ENCODE peak calls at places on chromosomes 3 and 15, in four cellular contexts. One of them, this sample, is unnamed.

GRCh38 chr15:38707802-38708671 is 143.4 kb upstream of the RASGRP1 start:
- DNase-seq in K562: peak
- DNase-seq in HEK293T: peak
- DNase-seq in GM12878: no peak
- DNase-seq in this sample: peak

GRCh38 chr3:9870978-9871377 is 9.1 kb downstream of the CIDEC start:
- DNase-seq in K562: no peak
- DNase-seq in HEK293T: no peak
- DNase-seq in GM12878: no peak
- DNase-seq in this sample: peak

GRCh38 chr15:71806452-71806931 is 3.9 kb upstream of the NR2E3 start:
- DNase-seq in K562: no peak
- DNase-seq in HEK293T: no peak
- DNase-seq in GM12878: no peak
- DNase-seq in this sample: no peak

GRCh38 chr3:69368129-69368741 is 17.7 kb downstream of the FRMD4B start:
- DNase-seq in K562: no peak
- DNase-seq in HEK293T: no peak
- DNase-seq in GM12878: peak
- DNase-seq in this sample: no peak

GRCh38 chr15:34213690-34214089 is 3.8 kb upstream of the KATNBL1 start:
- DNase-seq in K562: no peak
- DNase-seq in HEK293T: no peak
- DNase-seq in GM12878: no peak
- DNase-seq in this sample: no peak

GRCh38 chr15:29449136-29449535 is 179.5 kb upstream of the NSMCE3 start:
- DNase-seq in K562: no peak
- DNase-seq in HEK293T: peak
- DNase-seq in GM12878: no peak
- DNase-seq in this sample: no peak

GRCh38 chr15:26475554-26475953 is 297.3 kb downstream of the GABRB3 start:
- DNase-seq in K562: no peak
- DNase-seq in HEK293T: no peak
- DNase-seq in GM12878: no peak
- DNase-seq in this sample: no peak

GRCh38 chr3:54374214-54374855 is 252.0 kb downstream of the CACNA2D3 start:
- DNase-seq in K562: peak
- DNase-seq in HEK293T: peak
- DNase-seq in GM12878: no peak
- DNase-seq in this sample: peak

GRCh38 chr3:133855772-133856171 is 39.9 kb downstream of the RAB6B start:
- DNase-seq in K562: no peak
- DNase-seq in HEK293T: no peak
- DNase-seq in GM12878: no peak
- DNase-seq in this sample: no peak

GRCh38 chr15:81911572-81911971 is 134.2 kb downstream of the MEX3B start:
- DNase-seq in K562: no peak
- DNase-seq in HEK293T: no peak
- DNase-seq in GM12878: no peak
- DNase-seq in this sample: no peak

GRCh38 chr3:5264896-5265770 is 77.6 kb downstream of the EDEM1 start:
- DNase-seq in K562: no peak
- DNase-seq in HEK293T: no peak
- DNase-seq in GM12878: no peak
- DNase-seq in this sample: no peak

GRCh38 chr15:65927545-65927944 is 58.3 kb downstream of the RAB11A start:
- DNase-seq in K562: no peak
- DNase-seq in HEK293T: no peak
- DNase-seq in GM12878: no peak
- DNase-seq in this sample: no peak

GRCh38 chr15:23855260-23855659 is 168.2 kb upstream of the NDN start:
- DNase-seq in K562: no peak
- DNase-seq in HEK293T: no peak
- DNase-seq in GM12878: no peak
- DNase-seq in this sample: no peak

GRCh38 chr15:69117431-69117841 is 43.0 kb upstream of the GLCE start:
- DNase-seq in K562: no peak
- DNase-seq in HEK293T: no peak
- DNase-seq in GM12878: no peak
- DNase-seq in this sample: no peak

GRCh38 chr3:84885199-84885882 is 73.4 kb upstream of the CADM2 start:
- DNase-seq in K562: no peak
- DNase-seq in HEK293T: no peak
- DNase-seq in GM12878: no peak
- DNase-seq in this sample: no peak

GRCh38 chr3:183844606-183845005 is 19.2 kb upstream of the MAP6D1 start:
- DNase-seq in K562: no peak
- DNase-seq in HEK293T: no peak
- DNase-seq in GM12878: no peak
- DNase-seq in this sample: peak

GRCh38 chr3:187979543-187979942 is 174.4 kb upstream of the LPP start:
- DNase-seq in K562: no peak
- DNase-seq in HEK293T: no peak
- DNase-seq in GM12878: no peak
- DNase-seq in this sample: no peak

GRCh38 chr15:90451215-90451850 is 63.3 kb downstream of the IQGAP1 start:
- DNase-seq in K562: no peak
- DNase-seq in HEK293T: peak
- DNase-seq in GM12878: no peak
- DNase-seq in this sample: no peak

GRCh38 chr15:66702770-66703539 is 919 bp downstream of the SMAD6 start:
- DNase-seq in K562: no peak
- DNase-seq in HEK293T: no peak
- DNase-seq in GM12878: no peak
- DNase-seq in this sample: no peak

GRCh38 chr3:121800906-121801305 is 34.0 kb downstream of the IQCB1 start:
- DNase-seq in K562: no peak
- DNase-seq in HEK293T: no peak
- DNase-seq in GM12878: no peak
- DNase-seq in this sample: no peak

GRCh38 chr15:73899197-73900128 is 26.1 kb downstream of the TBC1D21 start:
- DNase-seq in K562: no peak
- DNase-seq in HEK293T: no peak
- DNase-seq in GM12878: no peak
- DNase-seq in this sample: no peak

GRCh38 chr3:110868106-110868505 is 203.5 kb upstream of the NECTIN3 start:
- DNase-seq in K562: no peak
- DNase-seq in HEK293T: no peak
- DNase-seq in GM12878: no peak
- DNase-seq in this sample: no peak

GRCh38 chr15:62067448-62068044 is 769 bp downstream of the C2CD4A start:
- DNase-seq in K562: no peak
- DNase-seq in HEK293T: peak
- DNase-seq in GM12878: no peak
- DNase-seq in this sample: no peak

GRCh38 chr15:67127334-67127664 is 61.9 kb downstream of the SMAD3 start:
- DNase-seq in K562: no peak
- DNase-seq in HEK293T: no peak
- DNase-seq in GM12878: no peak
- DNase-seq in this sample: no peak

GRCh38 chr15:36008719-36009118 is 462.8 kb upstream of the DPH6 start:
- DNase-seq in K562: no peak
- DNase-seq in HEK293T: no peak
- DNase-seq in GM12878: no peak
- DNase-seq in this sample: no peak

GRCh38 chr3:47613723-47614122 is 35.1 kb upstream of the CSPG5 start:
- DNase-seq in K562: no peak
- DNase-seq in HEK293T: no peak
- DNase-seq in GM12878: no peak
- DNase-seq in this sample: no peak

GRCh38 chr3:153599685-153600084 is 437.7 kb downstream of the RAP2B start:
- DNase-seq in K562: no peak
- DNase-seq in HEK293T: no peak
- DNase-seq in GM12878: no peak
- DNase-seq in this sample: peak

GRCh38 chr15:68224546-68225250 is 4.8 kb downstream of the CLN6 start:
- DNase-seq in K562: peak
- DNase-seq in HEK293T: peak
- DNase-seq in GM12878: peak
- DNase-seq in this sample: no peak

GRCh38 chr15:60626051-60626450 is 147.1 kb upstream of the ICE2 start:
- DNase-seq in K562: no peak
- DNase-seq in HEK293T: no peak
- DNase-seq in GM12878: no peak
- DNase-seq in this sample: no peak
- TF ChIP-seq FOXK2 in K562: no peak
- TF ChIP-seq FOXK2 in HEK293T: no peak
- TF ChIP-seq FOXK2 in GM12878: no peak
- TF ChIP-seq FOXK2 in this sample: no peak

GRCh38 chr15:70254186-70254974 is 156.7 kb upstream of the TLE3 start:
- DNase-seq in K562: no peak
- DNase-seq in HEK293T: no peak
- DNase-seq in GM12878: no peak
- DNase-seq in this sample: no peak
- TF ChIP-seq FOXK2 in K562: no peak
- TF ChIP-seq FOXK2 in HEK293T: no peak
- TF ChIP-seq FOXK2 in GM12878: no peak
- TF ChIP-seq FOXK2 in this sample: no peak

GRCh38 chr3:119636891-119637611 is 23.3 kb downstream of the POPDC2 start:
- DNase-seq in K562: no peak
- DNase-seq in HEK293T: no peak
- DNase-seq in GM12878: no peak
- DNase-seq in this sample: no peak

GRCh38 chr3:119639494-119640350 is 20.7 kb downstream of the POPDC2 start:
- DNase-seq in K562: no peak
- DNase-seq in HEK293T: no peak
- DNase-seq in GM12878: no peak
- DNase-seq in this sample: no peak

GRCh38 chr3:119636194-119636593 is 24.2 kb downstream of the POPDC2 start:
- DNase-seq in K562: no peak
- DNase-seq in HEK293T: no peak
- DNase-seq in GM12878: no peak
- DNase-seq in this sample: no peak

GRCh38 chr3:119635719-119636118 is 24.7 kb downstream of the POPDC2 start:
- DNase-seq in K562: no peak
- DNase-seq in HEK293T: no peak
- DNase-seq in GM12878: no peak
- DNase-seq in this sample: no peak

DNA sequence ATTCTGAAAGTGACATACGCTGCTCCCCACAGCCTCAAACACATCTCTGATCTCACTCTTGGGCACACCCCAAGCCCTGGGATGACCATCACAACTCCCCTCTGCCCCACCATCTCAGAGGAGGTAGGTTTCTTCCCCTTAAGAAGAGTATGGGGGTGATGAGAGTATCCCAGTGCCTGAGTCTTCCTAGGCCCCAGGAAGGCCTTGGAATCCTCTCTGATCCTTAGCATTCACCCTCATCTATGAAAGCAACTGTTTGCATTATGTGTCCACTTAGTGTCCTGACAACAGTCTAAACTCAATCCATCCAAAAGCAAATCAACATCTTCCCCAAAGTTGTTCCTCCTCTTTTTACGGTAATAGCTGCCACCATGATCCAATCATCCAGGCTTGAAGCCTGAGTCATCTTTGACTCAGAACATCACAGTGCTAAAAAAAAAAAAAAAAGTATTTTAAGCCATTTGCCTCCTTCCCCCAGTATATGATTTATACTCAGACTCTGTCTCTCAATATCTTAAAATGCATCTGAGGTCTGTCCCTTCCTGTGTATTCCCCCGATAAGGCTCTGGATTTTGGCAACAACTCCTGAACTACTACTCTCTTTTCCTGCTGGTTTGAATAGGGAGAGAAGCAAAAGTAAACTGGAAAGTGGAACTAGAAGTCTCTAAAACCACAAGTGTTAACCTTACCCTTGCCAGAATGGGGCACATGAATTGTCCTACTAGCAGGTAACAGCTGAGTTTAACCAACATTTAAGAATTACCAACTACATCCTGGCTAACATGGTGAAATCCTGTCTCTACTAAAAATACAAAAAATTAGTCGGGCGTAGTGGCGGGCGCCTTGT is 22.5 kb downstream of the POPDC2 start:
- DNase-seq in K562: no peak
- DNase-seq in HEK293T: no peak
- DNase-seq in GM12878: peak
- DNase-seq in this sample: no peak
- TF ChIP-seq FOXK2 in K562: no peak
- TF ChIP-seq FOXK2 in HEK293T: no peak
- TF ChIP-seq FOXK2 in GM12878: no peak
- TF ChIP-seq FOXK2 in this sample: no peak

GRCh38 chr3:127074900-127075360 is 92.0 kb downstream of the PLXNA1 start:
- DNase-seq in K562: no peak
- DNase-seq in HEK293T: peak
- DNase-seq in GM12878: peak
- DNase-seq in this sample: no peak
- TF ChIP-seq FOXK2 in K562: no peak
- TF ChIP-seq FOXK2 in HEK293T: no peak
- TF ChIP-seq FOXK2 in GM12878: no peak
- TF ChIP-seq FOXK2 in this sample: no peak

GRCh38 chr15:101055411-101055810 is 136.3 kb downstream of the LRRK1 start:
- DNase-seq in K562: no peak
- DNase-seq in HEK293T: no peak
- DNase-seq in GM12878: no peak
- DNase-seq in this sample: no peak
- TF ChIP-seq FOXK2 in K562: no peak
- TF ChIP-seq FOXK2 in HEK293T: no peak
- TF ChIP-seq FOXK2 in GM12878: no peak
- TF ChIP-seq FOXK2 in this sample: no peak

GRCh38 chr3:59121346-59122144 is 71.7 kb upstream of the CFAP20DC start:
- DNase-seq in K562: no peak
- DNase-seq in HEK293T: no peak
- DNase-seq in GM12878: no peak
- DNase-seq in this sample: no peak

GRCh38 chr3:59128685-59129084 is 78.9 kb upstream of the CFAP20DC start:
- DNase-seq in K562: no peak
- DNase-seq in HEK293T: no peak
- DNase-seq in GM12878: no peak
- DNase-seq in this sample: no peak

GRCh38 chr3:59131016-59131771 is 81.4 kb upstream of the CFAP20DC start:
- DNase-seq in K562: no peak
- DNase-seq in HEK293T: no peak
- DNase-seq in GM12878: no peak
- DNase-seq in this sample: no peak

GRCh38 chr3:59126436-59126835 is 76.6 kb upstream of the CFAP20DC start:
- DNase-seq in K562: no peak
- DNase-seq in HEK293T: no peak
- DNase-seq in GM12878: no peak
- DNase-seq in this sample: no peak

GRCh38 chr3:59127071-59127470 is 77.2 kb upstream of the CFAP20DC start:
- DNase-seq in K562: no peak
- DNase-seq in HEK293T: peak
- DNase-seq in GM12878: no peak
- DNase-seq in this sample: no peak
- TF ChIP-seq FOXK2 in K562: no peak
- TF ChIP-seq FOXK2 in HEK293T: no peak
- TF ChIP-seq FOXK2 in GM12878: no peak
- TF ChIP-seq FOXK2 in this sample: no peak

This sample was measured in HepG2.